ENCODE peak calls at places on chromosomes 6 and 20, in six cellular contexts. C, Y, D, X, R and Q are unnamed samples.

GRCh38 chr6:74928203-74928602 is 277.6 kb downstream of the COL12A1 start:
- DNase-seq in C (no peak), Y (no peak), D (no peak), X (no peak), R (no peak), Q (no peak)

GRCh38 chr20:37327748-37328147 is 18.2 kb upstream of the SRC start:
- DNase-seq in C (no peak), Y (peak; percentile 45), D (no peak), X (no peak), R (no peak), Q (no peak)

GRCh38 chr6:73901311-73901710 is 205.3 kb downstream of the CD109 start:
- DNase-seq in C (no peak), Y (no peak), D (no peak), X (no peak), R (no peak), Q (no peak)

GRCh38 chr20:44467289-44467883 is 8.3 kb upstream of the TTPAL start:
- DNase-seq in C (no peak), Y (peak; percentile 71), D (no peak), X (no peak), R (no peak), Q (no peak)

GRCh38 chr20:22824077-22824476 is 211.0 kb upstream of the SSTR4 start:
- DNase-seq in C (no peak), Y (no peak), D (no peak), X (peak; percentile 11), R (no peak), Q (no peak)

GRCh38 chr20:10877345-10877744 is 203.5 kb upstream of the JAG1 start:
- DNase-seq in C (no peak), Y (no peak), D (no peak), X (peak; percentile 16), R (no peak), Q (no peak)

GRCh38 chr20:49028684-49029083 is 17.4 kb upstream of the CSE1L start:
- DNase-seq in C (no peak), Y (no peak), D (peak; percentile 34), X (no peak), R (no peak), Q (no peak)

GRCh38 chr6:170137176-170137891 is 153.5 kb downstream of the DLL1 start:
- DNase-seq in C (no peak), Y (no peak), D (no peak), X (peak; percentile 81), R (no peak), Q (no peak)

GRCh38 chr6:132464538-132465256 is 48.2 kb downstream of the STX7 start:
- DNase-seq in C (no peak), Y (no peak), D (no peak), X (no peak), R (no peak), Q (no peak)

GRCh38 chr6:118722820-118723526 is 71.6 kb upstream of the CEP85L start:
- DNase-seq in C (no peak), Y (no peak), D (no peak), X (no peak), R (no peak), Q (no peak)

GRCh38 chr6:10999994-11000393 is 44.1 kb downstream of the ELOVL2 start:
- DNase-seq in C (no peak), Y (peak; percentile 62), D (no peak), X (peak; percentile 17), R (no peak), Q (no peak)

GRCh38 chr6:69704916-69705315 is 91.9 kb downstream of the LMBRD1 start:
- DNase-seq in C (no peak), Y (peak; percentile 23), D (no peak), X (no peak), R (no peak), Q (no peak)

GRCh38 chr6:8481727-8482126 is 46.4 kb upstream of the SLC35B3 start:
- DNase-seq in C (peak; percentile 13), Y (no peak), D (peak; percentile 21), X (no peak), R (peak; percentile 46), Q (peak; percentile 21)

GRCh38 chr6:70411948-70412796 is 1.1 kb upstream of the FAM135A start:
- DNase-seq in C (no peak), Y (no peak), D (no peak), X (no peak), R (no peak), Q (no peak)

GRCh38 chr6:158438201-158438600 is 121.7 kb upstream of the TMEM181 start:
- DNase-seq in C (no peak), Y (no peak), D (no peak), X (no peak), R (no peak), Q (no peak)

GRCh38 chr6:136146130-136146529 is 104.0 kb downstream of the MTFR2 start:
- DNase-seq in C (no peak), Y (no peak), D (no peak), X (no peak), R (no peak), Q (no peak)

GRCh38 chr6:29909995-29910394 is 32.3 kb upstream of the HLA-A start:
- DNase-seq in C (no peak), Y (no peak), D (no peak), X (no peak), R (no peak), Q (no peak)

GRCh38 chr6:139129284-139129683 is 5.6 kb upstream of the HECA start:
- DNase-seq in C (no peak), Y (peak; percentile 73), D (no peak), X (no peak), R (no peak), Q (no peak)

GRCh38 chr20:36656733-36657132 is 10.7 kb upstream of the SLA2 start:
- DNase-seq in C (no peak), Y (no peak), D (no peak), X (peak; percentile 16), R (no peak), Q (no peak)

GRCh38 chr6:115838763-115839401 is 221.8 kb downstream of the FRK start:
- DNase-seq in C (peak; percentile 59), Y (peak; percentile 24), D (peak; percentile 53), X (no peak), R (peak; percentile 14), Q (peak; percentile 49)

GRCh38 chr6:169045486-169045885 is 208.2 kb downstream of the THBS2 start:
- DNase-seq in C (no peak), Y (no peak), D (no peak), X (no peak), R (peak; percentile 53), Q (no peak)

GRCh38 chr20:32660661-32661060 is 13.1 kb downstream of the C20orf203 start:
- DNase-seq in C (no peak), Y (no peak), D (no peak), X (no peak), R (no peak), Q (no peak)

GRCh38 chr20:32664352-32665159 is 9.2 kb downstream of the C20orf203 start:
- DNase-seq in C (no peak), Y (no peak), D (no peak), X (no peak), R (no peak), Q (no peak)

GRCh38 chr20:32663704-32664351 is 9.9 kb downstream of the C20orf203 start:
- DNase-seq in C (no peak), Y (no peak), D (no peak), X (no peak), R (no peak), Q (no peak)

GRCh38 chr20:32667030-32667429 is 6.7 kb downstream of the C20orf203 start:
- DNase-seq in C (no peak), Y (no peak), D (no peak), X (no peak), R (no peak), Q (no peak)

GRCh38 chr20:32661820-32662528 is 11.8 kb downstream of the C20orf203 start:
- DNase-seq in C (no peak), Y (no peak), D (no peak), X (no peak), R (no peak), Q (no peak)
- TF ChIP-seq CTCF in C (no peak), Y (peak; percentile 3), D (no peak), X (no peak), R (no peak), Q (no peak)

DNA sequence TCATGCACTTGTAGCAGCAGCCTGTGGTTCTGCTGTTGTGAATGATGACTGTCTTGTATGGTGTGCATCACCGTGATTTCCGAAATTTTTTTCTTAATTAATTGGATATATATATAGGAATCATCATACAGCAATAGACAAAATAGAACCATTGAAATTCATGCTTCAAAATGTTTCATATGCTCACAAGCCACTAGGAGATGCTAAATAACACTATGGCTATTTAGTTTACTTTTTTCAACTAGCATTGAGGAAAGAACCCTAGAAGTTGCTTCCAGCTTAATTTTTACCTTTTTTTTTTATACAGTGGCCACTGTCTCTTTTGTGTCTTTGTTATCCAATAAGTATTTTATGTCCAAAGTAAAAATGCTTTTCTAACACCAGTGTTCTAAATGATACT is 485.4 kb downstream of the CDKAL1 start:
- DNase-seq in C (no peak), Y (peak; percentile 29), D (no peak), X (no peak), R (no peak), Q (no peak)
- TF ChIP-seq CTCF in C (peak; percentile 3), Y (peak; percentile 39), D (peak; percentile 8), X (peak; percentile 34), R (no peak), Q (no peak)

GRCh38 chr6:166466178-166467122 is 83.7 kb upstream of the MPC1 start:
- DNase-seq in C (no peak), Y (peak; percentile 85), D (peak; percentile 58), X (no peak), R (no peak), Q (no peak)
- TF ChIP-seq CTCF in C (no peak), Y (no peak), D (no peak), X (no peak), R (no peak), Q (no peak)

DNA sequence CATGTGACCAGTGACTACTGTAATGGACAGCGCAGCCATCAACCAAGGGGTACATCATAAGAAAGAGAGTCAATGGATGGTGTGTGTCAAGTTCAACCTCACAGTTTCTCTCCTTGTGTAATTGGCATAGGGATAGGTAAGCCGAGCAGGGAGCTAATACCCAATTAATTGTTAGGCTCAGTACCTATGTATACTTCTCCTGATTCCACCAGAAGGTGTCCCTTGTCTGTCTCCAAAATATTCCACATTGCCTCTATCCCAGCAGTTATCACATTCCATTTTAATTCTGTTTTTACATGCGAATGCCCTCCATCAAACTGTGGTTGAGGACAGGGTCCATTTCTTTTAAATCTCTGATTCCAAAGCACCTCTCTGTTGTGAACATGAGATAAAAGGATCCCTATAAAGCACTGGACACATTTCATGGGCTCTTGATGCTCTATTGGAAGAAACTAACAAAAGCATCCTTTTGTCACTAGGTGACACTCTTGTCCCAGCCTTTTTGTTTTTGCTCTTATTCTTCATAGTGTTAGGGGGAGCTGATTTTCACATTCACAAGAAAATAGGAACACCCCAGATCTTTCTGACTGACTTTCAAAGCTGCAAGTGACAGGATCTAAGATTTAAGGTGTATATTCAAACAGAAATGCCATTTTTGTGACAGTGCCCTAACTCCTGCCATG is 38.9 kb downstream of the FBXO9 start:
- DNase-seq in C (no peak), Y (peak; percentile 19), D (no peak), X (no peak), R (peak; percentile 40), Q (no peak)
- TF ChIP-seq CTCF in C (peak; percentile 13), Y (peak; percentile 13), D (no peak), X (no peak), R (peak; percentile 48), Q (no peak)

GRCh38 chr6:134328138-134328537 is 10.2 kb upstream of the SGK1 start:
- DNase-seq in C (no peak), Y (no peak), D (no peak), X (no peak), R (no peak), Q (no peak)
- TF ChIP-seq CTCF in C (no peak), Y (no peak), D (no peak), X (no peak), R (no peak), Q (no peak)

GRCh38 chr6:6494677-6495076 is 93.8 kb upstream of the LY86 start:
- DNase-seq in C (peak; percentile 74), Y (no peak), D (peak; percentile 44), X (peak; percentile 55), R (peak; percentile 58), Q (peak; percentile 71)
- TF ChIP-seq CTCF in C (peak; percentile 81), Y (no peak), D (peak; percentile 45), X (peak; percentile 68), R (peak; percentile 90), Q (peak; percentile 69)